ENCODE peak calls at places on chromosomes 1 and 21, in five cellular contexts. T is fibroblast of lung, J is heart right ventricle, E is right cardiac atrium, A is bronchial epithelial cell. S is an unnamed sample.

GRCh38 chr1:93818570-93818959 is 60.4 kb downstream of the DNTTIP2 start:
- DNase-seq in T (no peak), J (no peak), E (no peak), A (peak), S (no peak)

GRCh38 chr21:21183092-21183491 is 184.9 kb downstream of the NCAM2 start:
- DNase-seq in T (peak), J (no peak), E (no peak), A (no peak), S (no peak)

GRCh38 chr1:235648954-235649721 is 446 bp downstream of the GNG4 start:
- DNase-seq in T (peak), J (peak), E (peak), A (peak), S (peak)

GRCh38 chr1:2857521-2857920 is 56.0 kb upstream of the TTC34 start:
- DNase-seq in T (no peak), J (no peak), E (peak), A (no peak), S (no peak)

GRCh38 chr1:245715970-245716369 is 561.2 kb downstream of the KIF26B start:
- DNase-seq in T (peak), J (no peak), E (no peak), A (peak), S (peak)

GRCh38 chr1:22841754-22842370 is 130.8 kb downstream of the LACTBL1 start:
- DNase-seq in T (no peak), J (peak), E (peak), A (no peak), S (no peak)

GRCh38 chr1:31862071-31862470 is 46.2 kb upstream of the SPOCD1 start:
- DNase-seq in T (no peak), J (no peak), E (no peak), A (no peak), S (no peak)

GRCh38 chr1:10604966-10605365 is 130.2 kb downstream of the PEX14 start:
- DNase-seq in T (no peak), J (no peak), E (no peak), A (no peak), S (no peak)

GRCh38 chr1:55131218-55131617 is 83.9 kb downstream of the USP24 start:
- DNase-seq in T (no peak), J (no peak), E (no peak), A (no peak), S (peak)

GRCh38 chr1:25804244-25804963 is 4.4 kb downstream of the SELENON start:
- DNase-seq in T (peak), J (no peak), E (no peak), A (peak), S (peak)

GRCh38 chr1:119510046-119510445 is 3.0 kb downstream of the HSD3B1 start:
- DNase-seq in T (no peak), J (no peak), E (no peak), A (peak), S (no peak)

GRCh38 chr1:19457555-19457954 is 27.8 kb downstream of the CAPZB start:
- DNase-seq in T (no peak), J (no peak), E (no peak), A (no peak), S (no peak)

GRCh38 chr1:60031116-60031515 is 42.5 kb downstream of the C1orf87 start:
- DNase-seq in T (no peak), J (no peak), E (no peak), A (no peak), S (no peak)

GRCh38 chr1:58968360-58968952 is 184.6 kb upstream of the JUN start:
- DNase-seq in T (peak), J (peak), E (peak), A (no peak), S (peak)

GRCh38 chr1:34786521-34787325 is 5.7 kb downstream of the GJB3 start:
- DNase-seq in T (peak), J (peak), E (peak), A (peak), S (peak)

GRCh38 chr1:13896932-13897331 is 196.9 kb downstream of the PRDM2 start:
- DNase-seq in T (no peak), J (no peak), E (no peak), A (no peak), S (no peak)

GRCh38 chr1:217857061-217857460 is 225.9 kb downstream of the SPATA17 start:
- DNase-seq in T (peak), J (no peak), E (peak), A (no peak), S (no peak)

GRCh38 chr21:29238967-29239289 is 59.8 kb upstream of the BACH1 start:
- DNase-seq in T (peak), J (no peak), E (no peak), A (no peak), S (no peak)

GRCh38 chr21:41630917-41631316 is 123.0 kb upstream of the TMPRSS2 start:
- DNase-seq in T (no peak), J (no peak), E (no peak), A (no peak), S (no peak)

GRCh38 chr1:36400825-36401601 is 3.3 kb upstream of the LSM10 start:
- DNase-seq in T (no peak), J (peak), E (peak), A (no peak), S (no peak)

GRCh38 chr1:161174911-161175310 is 2.4 kb downstream of the B4GALT3 start:
- DNase-seq in T (no peak), J (no peak), E (no peak), A (no peak), S (no peak)

GRCh38 chr1:203328714-203329122 is 22.2 kb downstream of the FMOD start:
- DNase-seq in T (peak), J (no peak), E (peak), A (peak), S (peak)

GRCh38 chr1:173410133-173410793 is 66.9 kb upstream of the PRDX6 start:
- DNase-seq in T (peak), J (no peak), E (no peak), A (no peak), S (no peak)

GRCh38 chr1:18868801-18869424 is 9.5 kb upstream of the TAS1R2 start:
- DNase-seq in T (no peak), J (no peak), E (no peak), A (no peak), S (no peak)